ENCODE peak calls at places on chromosome 16, in six cellular contexts. Q, H, N, E, J and S are unnamed samples.

GRCh38 chr16:59259074-59259963 is 525.2 kb upstream of the GOT2 start:
- DNase-seq in J (peak; percentile 14), N (no peak), H (no peak), E (no peak), Q (no peak), S (no peak)

GRCh38 chr16:83899272-83899897 is 470 bp downstream of the MLYCD start:
- DNase-seq in E (no peak), H (peak; percentile 65), N (peak; percentile 61), Q (peak; percentile 61), J (peak; percentile 22), S (peak; percentile 47)

GRCh38 chr16:77450790-77451487 is 16.1 kb upstream of the ADAMTS18 start:
- DNase-seq in J (no peak), Q (no peak), H (peak; percentile 50), N (no peak), E (no peak), S (peak; percentile 37)

GRCh38 chr16:56470666-56471065 is 19.3 kb downstream of the OGFOD1 start:
- DNase-seq in H (no peak), E (no peak), J (no peak), Q (no peak), N (no peak), S (no peak)

GRCh38 chr16:1289480-1289872 is 20.0 kb upstream of the UBE2I start:
- DNase-seq in N (no peak), Q (no peak), J (no peak), H (no peak), E (no peak), S (no peak)

GRCh38 chr16:26787924-26788323 is 278.8 kb upstream of the C16orf82 start:
- DNase-seq in Q (no peak), J (no peak), E (no peak), N (no peak), H (no peak), S (no peak)

GRCh38 chr16:73047536-73048291 is at the start of gene ZFHX3:
- DNase-seq in H (peak; percentile 89), Q (peak; percentile 68), J (no peak), N (peak; percentile 79), E (no peak), S (peak; percentile 92)

GRCh38 chr16:48161906-48162305 is 6.1 kb upstream of the ABCC12 start:
- DNase-seq in J (no peak), N (no peak), H (no peak), E (no peak), Q (no peak), S (no peak)

GRCh38 chr16:46894011-46894672 is 10.0 kb downstream of the GPT2 start:
- DNase-seq in H (no peak), N (peak; percentile 80), J (no peak), Q (peak; percentile 42), E (no peak), S (peak; percentile 27)

GRCh38 chr16:82990155-82990554 is 363.4 kb downstream of the CDH13 start:
- DNase-seq in E (no peak), J (no peak), H (no peak), N (no peak), Q (peak; percentile 59), S (no peak)

GRCh38 chr16:8109510-8110369 is 480.6 kb downstream of the TMEM114 start:
- DNase-seq in H (no peak), J (no peak), Q (no peak), N (no peak), E (no peak), S (no peak)

GRCh38 chr16:26595199-26595598 is 471.5 kb upstream of the C16orf82 start:
- DNase-seq in Q (no peak), J (no peak), E (no peak), N (no peak), H (no peak), S (no peak)

GRCh38 chr16:75580-76501 is 2.2 kb upstream of the MPG start:
- DNase-seq in Q (peak; percentile 93), H (peak; percentile 79), N (peak; percentile 60), J (no peak), E (no peak), S (peak; percentile 74)
- H3K4me1 ChIP-seq in Q (peaks cover 44% of the 10 kb centered on the region), H (peaks cover 41% of the 10 kb centered on the region), N (peaks cover 73% of the 10 kb centered on the region), J (peaks cover 26% of the 10 kb centered on the region), E (peaks cover 44% of the 10 kb centered on the region), S (peaks cover 51% of the 10 kb centered on the region)

DNA sequence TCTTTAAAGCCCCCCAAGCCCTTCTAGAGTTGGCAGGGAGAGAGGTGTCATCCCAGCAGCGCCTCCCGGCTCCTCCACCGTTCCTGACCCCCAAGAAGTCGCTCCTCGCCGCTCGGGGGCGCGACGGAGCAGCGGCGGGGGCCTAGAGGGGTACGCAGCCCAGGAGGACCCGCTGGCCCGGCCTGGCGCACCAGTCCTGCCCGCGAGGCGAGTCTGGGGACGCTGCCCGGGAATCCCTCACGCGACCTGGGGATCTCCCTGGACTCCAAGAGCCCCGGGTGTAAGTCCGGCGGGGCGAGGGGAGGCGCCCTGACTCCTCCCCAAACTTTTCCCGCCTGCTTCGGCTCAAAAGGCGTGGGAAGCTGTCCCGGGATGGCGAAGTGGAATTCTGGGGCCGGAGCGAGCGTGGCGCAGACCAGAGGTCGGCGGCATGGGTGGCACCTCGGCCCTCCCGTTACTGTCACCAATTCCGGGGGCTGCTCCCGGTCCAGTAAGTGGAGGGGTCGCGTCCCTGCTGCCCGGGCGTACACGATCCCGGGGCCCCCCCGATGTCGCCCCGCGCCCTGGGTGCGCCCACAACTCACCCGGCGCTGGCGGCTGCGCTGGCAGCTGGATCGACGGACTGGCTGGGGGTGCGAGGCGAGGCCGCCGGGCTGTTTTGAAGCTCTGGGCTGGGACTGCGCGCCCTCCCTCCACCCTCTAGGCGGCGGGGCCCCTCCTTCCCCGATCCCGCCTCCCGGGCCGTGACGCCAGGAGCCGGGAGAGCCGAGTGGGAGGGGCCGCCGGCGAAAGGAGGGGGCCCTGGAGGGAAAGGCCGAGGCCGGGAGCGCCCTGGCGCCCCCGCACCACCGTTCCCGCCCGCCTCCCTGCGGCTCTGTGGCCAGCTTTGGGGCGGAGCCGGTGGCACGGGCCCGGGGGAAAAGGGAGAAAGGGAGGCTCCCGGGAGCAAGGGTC is at the start of gene EMP2:
- DNase-seq in J (no peak), E (no peak), Q (peak; percentile 61), N (peak; percentile 85), H (peak; percentile 62), S (peak; percentile 72)
- TF ChIP-seq CTCF in J (no peak), E (peak; percentile 76), Q (peak; percentile 47), N (peak; percentile 41), H (peak; percentile 20), S (no peak)

GRCh38 chr16:74573622-74574021 is 33.3 kb downstream of the GLG1 start:
- DNase-seq in J (no peak), N (no peak), H (no peak), E (no peak), Q (no peak), S (no peak)
- H3K4me1 ChIP-seq in J (peaks cover 68% of the 10 kb centered on the region), N (peaks cover 36% of the 10 kb centered on the region), H (peaks cover 13% of the 10 kb centered on the region), E (no peaks in the 10 kb centered on the region), Q (no peaks in the 10 kb centered on the region), S (peaks cover 37% of the 10 kb centered on the region)

GRCh38 chr16:50354629-50355456 is 13.9 kb downstream of the BRD7 start:
- DNase-seq in N (no peak), Q (peak; percentile 53), E (no peak), H (no peak), J (no peak), S (no peak)
- TF ChIP-seq CTCF in N (peak; percentile 40), Q (peak; percentile 57), E (peak; percentile 62), H (peak; percentile 70), J (peak; percentile 94), S (peak; percentile 51)

GRCh38 chr16:67244387-67245188 is 2.7 kb downstream of the FHOD1 start:
- DNase-seq in H (peak; percentile 91), N (peak; percentile 68), E (peak; percentile 40), J (peak; percentile 74), Q (peak; percentile 68), S (peak; percentile 28)
- H3K4me1 ChIP-seq in H (peaks cover 70% of the 10 kb centered on the region), N (peaks cover 93% of the 10 kb centered on the region), E (peaks cover 40% of the 10 kb centered on the region), J (peaks cover 42% of the 10 kb centered on the region), Q (peaks cover 64% of the 10 kb centered on the region), S (peaks cover 57% of the 10 kb centered on the region)

GRCh38 chr16:74226361-74226979 is 70.1 kb upstream of the PSMD7 start:
- DNase-seq in Q (peak; percentile 74), J (no peak), N (no peak), H (no peak), E (no peak), S (no peak)
- TF ChIP-seq CTCF in Q (peak; percentile 68), J (no peak), N (peak; percentile 26), H (no peak), E (peak; percentile 34), S (no peak)